ENCODE peak calls at places on chromosomes 7 and 10, in nine cellular contexts. U is fibroblast of mammary gland; C is stimulated activated CD4-positive, alpha-beta T cell treated with anti-CD3 and anti-CD28 coated beads, TNF-alpha, amount 100 ng/mL, for 1 hour; K is activated naive CD4-positive, alpha-beta T cell treated with anti-CD3 and anti-CD28 coated beads, Interleukin-2, amount 50 U/mL, for 72 hours; R is head of caudate nucleus; T is GF-D8; G is cardiac septum; V is cardiac fibroblast; Y is occipital lobe. Q is an unnamed sample.

GRCh38 chr7:137609500-137609899 is 237.3 kb downstream of the DGKI start:
- DNase-seq in K (no peak), V (peak; percentile 29), Y (no peak), U (no peak), G (no peak), T (no peak), C (no peak), R (no peak), Q (no peak)

GRCh38 chr7:4842302-4843064 is 19.3 kb downstream of the PAPOLB start:
- DNase-seq in K (no peak), V (peak; percentile 5), R (no peak), C (no peak), U (no peak), Y (no peak), G (peak; percentile 49), T (no peak), Q (peak; percentile 72)

GRCh38 chr10:128625926-128626325 is 499.7 kb upstream of the MKI67 start:
- DNase-seq in K (no peak), Y (no peak), G (no peak), U (peak; percentile 72), C (no peak), R (no peak), V (no peak), T (no peak), Q (no peak)

GRCh38 chr10:71729023-71729649 is 9.6 kb upstream of the C10orf105 start:
- DNase-seq in U (no peak), V (no peak), K (no peak), T (peak; percentile 79), R (no peak), Y (no peak), C (no peak), G (peak; percentile 89), Q (no peak)

GRCh38 chr10:125172694-125173093 is 12.3 kb upstream of the CTBP2 start:
- DNase-seq in V (no peak), G (no peak), K (no peak), U (no peak), T (no peak), R (no peak), Y (no peak), C (no peak), Q (no peak)

GRCh38 chr7:43385856-43386255 is 197.1 kb upstream of the STK17A start:
- DNase-seq in Y (no peak), G (no peak), R (no peak), K (no peak), T (no peak), U (peak; percentile 33), C (no peak), V (peak; percentile 18), Q (no peak)

GRCh38 chr10:36336315-36336714 is 694.2 kb upstream of the FZD8 start:
- DNase-seq in V (peak; percentile 63), T (no peak), U (peak; percentile 14), R (no peak), G (no peak), C (no peak), K (no peak), Y (no peak), Q (no peak)

GRCh38 chr7:157016352-157017041 is 6.0 kb upstream of the MNX1 start:
- DNase-seq in Y (no peak), K (peak; percentile 78), C (no peak), V (no peak), G (no peak), U (no peak), T (no peak), R (no peak), Q (no peak)

GRCh38 chr10:102906507-102906906 is 11.6 kb upstream of the CNNM2 start:
- DNase-seq in G (no peak), R (no peak), K (no peak), Y (no peak), T (no peak), C (no peak), V (no peak), U (no peak), Q (no peak)

GRCh38 chr7:47940482-47941001 is 7.7 kb downstream of the PKD1L1 start:
- DNase-seq in K (no peak), Y (no peak), G (no peak), T (no peak), V (peak; percentile 80), C (no peak), R (no peak), U (peak; percentile 51), Q (no peak)

GRCh38 chr7:126213876-126214275 is 1038.9 kb downstream of the GRM8 start:
- DNase-seq in V (no peak), C (no peak), U (no peak), R (no peak), G (no peak), K (no peak), Y (no peak), T (no peak), Q (no peak)

GRCh38 chr7:44563171-44563679 is 10.5 kb downstream of the DDX56 start:
- DNase-seq in C (no peak), G (no peak), U (no peak), V (no peak), R (no peak), Y (no peak), K (no peak), T (no peak), Q (peak; percentile 52)

GRCh38 chr7:7870590-7870989 is 98.0 kb upstream of the GLCCI1 start:
- DNase-seq in G (no peak), K (no peak), R (no peak), C (no peak), T (no peak), Y (no peak), V (no peak), U (no peak), Q (no peak)

GRCh38 chr7:156026076-156027002 is 214.1 kb upstream of the SHH start:
- DNase-seq in K (no peak), Y (no peak), T (no peak), V (no peak), U (no peak), C (no peak), G (no peak), R (no peak), Q (no peak)

GRCh38 chr10:22714524-22715289 is at the start of gene PIP4K2A:
- DNase-seq in G (peak; percentile 92), U (peak; percentile 59), C (peak; percentile 68), T (peak; percentile 23), V (peak; percentile 66), R (peak; percentile 89), Y (peak; percentile 59), K (peak; percentile 76), Q (no peak)

GRCh38 chr10:85888004-85888403 is 478.6 kb downstream of the GRID1 start:
- DNase-seq in Y (peak; percentile 32), T (no peak), C (no peak), U (peak; percentile 11), R (peak; percentile 20), G (no peak), K (no peak), V (no peak), Q (no peak)

GRCh38 chr10:132845041-132845551 is 59.1 kb upstream of the NKX6-2 start:
- DNase-seq in V (no peak), G (no peak), Y (no peak), R (no peak), T (no peak), K (peak; percentile 39), U (no peak), C (no peak), Q (peak; percentile 46)

GRCh38 chr7:129605960-129606644 is 5.4 kb upstream of the NRF1 start:
- DNase-seq in R (no peak), Y (no peak), V (no peak), U (no peak), C (no peak), T (no peak), K (no peak), G (no peak), Q (no peak)

GRCh38 chr7:22665816-22666375 is 61.1 kb upstream of the IL6 start:
- DNase-seq in Y (no peak), T (no peak), C (no peak), G (no peak), K (no peak), U (peak; percentile 43), R (no peak), V (no peak), Q (no peak)

GRCh38 chr10:80412521-80412920 is 4.2 kb downstream of the PRXL2A start:
- DNase-seq in V (no peak), U (no peak), T (no peak), C (no peak), G (no peak), K (no peak), Y (no peak), R (no peak), Q (no peak)

GRCh38 chr10:13839430-13839986 is 252.7 kb downstream of the PRPF18 start:
- DNase-seq in K (no peak), Y (no peak), T (no peak), G (no peak), R (no peak), U (peak; percentile 87), C (no peak), V (peak; percentile 92), Q (peak; percentile 87)

GRCh38 chr10:9262770-9263169 is 1208.3 kb downstream of the GATA3 start:
- DNase-seq in V (no peak), Y (no peak), G (no peak), U (no peak), T (no peak), C (no peak), K (no peak), R (no peak), Q (no peak)

GRCh38 chr10:118939216-118940007 is 90.1 kb upstream of the NANOS1 start:
- DNase-seq in G (no peak), Y (no peak), R (no peak), K (no peak), C (no peak), U (peak; percentile 89), V (peak; percentile 70), T (no peak), Q (no peak)

GRCh38 chr7:151840088-151840910 is 36.6 kb downstream of the PRKAG2 start:
- DNase-seq in G (no peak), R (no peak), T (peak; percentile 31), U (no peak), Y (no peak), C (no peak), V (no peak), K (no peak), Q (no peak)

GRCh38 chr7:106369349-106369748 is 84.6 kb upstream of the NAMPT start:
- DNase-seq in Y (peak; percentile 8), K (no peak), G (no peak), C (no peak), V (peak; percentile 88), T (no peak), R (no peak), U (peak; percentile 93), Q (no peak)

GRCh38 chr10:22610595-22610994 is 103.8 kb downstream of the PIP4K2A start:
- DNase-seq in T (no peak), C (no peak), K (no peak), G (no peak), V (no peak), U (no peak), R (no peak), Y (no peak), Q (no peak)

GRCh38 chr7:130942211-130942964 is 208.4 kb upstream of the KLF14 start:
- DNase-seq in K (no peak), T (no peak), Y (no peak), C (no peak), V (peak; percentile 83), G (no peak), R (no peak), U (peak; percentile 96), Q (no peak)

GRCh38 chr10:92691042-92691590 is 1.4 kb downstream of the HHEX start:
- DNase-seq in V (peak; percentile 39), C (no peak), R (no peak), G (no peak), K (no peak), Y (no peak), T (no peak), U (no peak), Q (no peak)

GRCh38 chr10:74947781-74948401 is 121.5 kb downstream of the KAT6B start:
- DNase-seq in G (no peak), V (no peak), U (no peak), R (no peak), C (no peak), K (no peak), T (no peak), Y (no peak), Q (no peak)

GRCh38 chr10:75197906-75198305 is 12.7 kb upstream of the VDAC2 start:
- DNase-seq in C (no peak), G (no peak), T (no peak), Y (peak; percentile 17), R (peak; percentile 60), K (no peak), V (no peak), U (no peak), Q (no peak)

Q was measured in coronary artery.